ENCODE peak calls at places on chromosomes 12 and 14, in ten cellular contexts. One of them, this sample, is unnamed.

GRCh38 chr12:108551556-108551955 is 9.4 kb downstream of the SART3 start:
- DNase-seq in GM12878: no peak
- DNase-seq in tibial nerve: no peak
- DNase-seq in upper lobe of left lung: no peak
- DNase-seq in K562: no peak
- DNase-seq in stomach: no peak
- DNase-seq in ovary: no peak
- DNase-seq in sigmoid colon: no peak
- DNase-seq in H1: no peak
- DNase-seq in HepG2: no peak
- DNase-seq in this sample: no peak

GRCh38 chr14:95365401-95365800 is 45.7 kb upstream of the CLMN start:
- DNase-seq in sigmoid colon: no peak
- DNase-seq in upper lobe of left lung: no peak
- DNase-seq in K562: no peak
- DNase-seq in GM12878: no peak
- DNase-seq in tibial nerve: no peak
- DNase-seq in HepG2: no peak
- DNase-seq in ovary: no peak
- DNase-seq in stomach: no peak
- DNase-seq in H1: no peak
- DNase-seq in this sample: no peak

GRCh38 chr14:23172096-23172495 is 11.4 kb downstream of the SLC7A8 start:
- DNase-seq in ovary: no peak
- DNase-seq in HepG2: no peak
- DNase-seq in sigmoid colon: no peak
- DNase-seq in tibial nerve: no peak
- DNase-seq in GM12878: no peak
- DNase-seq in stomach: no peak
- DNase-seq in upper lobe of left lung: no peak
- DNase-seq in H1: no peak
- DNase-seq in K562: no peak
- DNase-seq in this sample: no peak

GRCh38 chr12:110957652-110958051 is 37.3 kb upstream of the MYL2 start:
- DNase-seq in ovary: no peak
- DNase-seq in GM12878: no peak
- DNase-seq in stomach: no peak
- DNase-seq in H1: no peak
- DNase-seq in HepG2: no peak
- DNase-seq in sigmoid colon: no peak
- DNase-seq in upper lobe of left lung: no peak
- DNase-seq in tibial nerve: no peak
- DNase-seq in K562: peak; percentile 41
- DNase-seq in this sample: no peak

GRCh38 chr12:130115646-130116045 is 46.6 kb upstream of the FZD10 start:
- DNase-seq in H1: no peak
- DNase-seq in stomach: no peak
- DNase-seq in sigmoid colon: no peak
- DNase-seq in upper lobe of left lung: no peak
- DNase-seq in HepG2: no peak
- DNase-seq in ovary: no peak
- DNase-seq in K562: no peak
- DNase-seq in GM12878: no peak
- DNase-seq in tibial nerve: no peak
- DNase-seq in this sample: no peak

GRCh38 chr12:56137853-56138571 is 9.9 kb downstream of the ESYT1 start:
- DNase-seq in stomach: no peak
- DNase-seq in upper lobe of left lung: no peak
- DNase-seq in H1: no peak
- DNase-seq in tibial nerve: no peak
- DNase-seq in K562: no peak
- DNase-seq in HepG2: no peak
- DNase-seq in sigmoid colon: no peak
- DNase-seq in GM12878: no peak
- DNase-seq in ovary: no peak
- DNase-seq in this sample: no peak

GRCh38 chr14:105475916-105476845 is 1.6 kb downstream of the CRIP2 start:
- DNase-seq in HepG2: peak; percentile 57
- DNase-seq in upper lobe of left lung: peak; percentile 60
- DNase-seq in tibial nerve: no peak
- DNase-seq in H1: no peak
- DNase-seq in sigmoid colon: no peak
- DNase-seq in stomach: peak; percentile 73
- DNase-seq in K562: no peak
- DNase-seq in ovary: peak; percentile 37
- DNase-seq in GM12878: no peak
- DNase-seq in this sample: no peak

GRCh38 chr12:31220633-31221565 is 105.1 kb downstream of the SINHCAF start:
- DNase-seq in ovary: no peak
- DNase-seq in upper lobe of left lung: no peak
- DNase-seq in H1: no peak
- DNase-seq in tibial nerve: no peak
- DNase-seq in K562: no peak
- DNase-seq in stomach: no peak
- DNase-seq in HepG2: no peak
- DNase-seq in sigmoid colon: no peak
- DNase-seq in GM12878: no peak
- DNase-seq in this sample: no peak

GRCh38 chr14:52918486-52918885 is 32.4 kb downstream of the FERMT2 start:
- DNase-seq in HepG2: no peak
- DNase-seq in upper lobe of left lung: no peak
- DNase-seq in GM12878: peak; percentile 62
- DNase-seq in tibial nerve: no peak
- DNase-seq in ovary: no peak
- DNase-seq in sigmoid colon: no peak
- DNase-seq in H1: no peak
- DNase-seq in K562: no peak
- DNase-seq in stomach: no peak
- DNase-seq in this sample: no peak

DNA sequence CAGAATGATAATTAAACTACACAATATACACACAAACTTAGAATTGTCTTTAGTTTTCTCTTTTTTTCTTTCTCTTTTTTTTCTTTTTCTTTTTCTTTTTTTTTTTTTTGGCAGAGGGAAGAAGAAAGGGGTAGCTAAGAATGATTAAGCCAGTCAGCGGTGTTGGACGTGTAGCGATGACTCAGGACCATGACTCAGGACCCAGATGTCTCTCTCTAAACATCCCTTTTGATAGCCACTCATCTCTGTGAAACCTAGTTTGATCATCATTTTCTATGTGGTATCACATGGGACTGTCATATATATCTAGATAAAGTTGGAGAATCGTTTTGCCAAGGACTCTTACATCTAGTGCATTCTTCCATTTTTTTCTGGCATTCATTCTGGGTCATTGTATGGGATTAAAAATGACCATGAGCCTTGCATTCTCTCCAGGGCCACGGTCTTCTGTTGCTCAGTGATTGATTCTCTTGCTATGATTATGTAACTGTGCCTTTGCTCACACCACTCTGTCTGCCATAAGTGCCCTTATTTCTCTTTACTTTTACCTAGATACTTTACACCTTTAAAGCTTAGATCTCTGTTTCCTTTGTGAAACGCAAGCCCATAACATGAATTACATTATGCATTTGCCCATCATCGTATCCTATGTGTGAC is 26.6 kb upstream of the NRXN3 start:
- DNase-seq in sigmoid colon: no peak
- DNase-seq in HepG2: no peak
- DNase-seq in ovary: no peak
- DNase-seq in H1: no peak
- DNase-seq in stomach: no peak
- DNase-seq in K562: peak; percentile 17
- DNase-seq in GM12878: no peak
- DNase-seq in upper lobe of left lung: no peak
- DNase-seq in tibial nerve: no peak
- DNase-seq in this sample: no peak
- TF ChIP-seq EP300 in sigmoid colon: no peak
- TF ChIP-seq EP300 in HepG2: no peak
- TF ChIP-seq EP300 in ovary: no peak
- TF ChIP-seq EP300 in H1: no peak
- TF ChIP-seq EP300 in stomach: no peak
- TF ChIP-seq EP300 in K562: no peak
- TF ChIP-seq EP300 in GM12878: no peak
- TF ChIP-seq EP300 in upper lobe of left lung: no peak
- TF ChIP-seq EP300 in tibial nerve: no peak
- TF ChIP-seq EP300 in this sample: no peak

GRCh38 chr12:113942209-113942608 is 23.9 kb downstream of the RBM19 start:
- DNase-seq in HepG2: no peak
- DNase-seq in K562: no peak
- DNase-seq in H1: no peak
- DNase-seq in tibial nerve: no peak
- DNase-seq in GM12878: no peak
- DNase-seq in ovary: no peak
- DNase-seq in upper lobe of left lung: no peak
- DNase-seq in sigmoid colon: no peak
- DNase-seq in stomach: no peak
- DNase-seq in this sample: no peak

GRCh38 chr12:113948151-113948914 is 17.8 kb downstream of the RBM19 start:
- DNase-seq in upper lobe of left lung: no peak
- DNase-seq in stomach: no peak
- DNase-seq in tibial nerve: no peak
- DNase-seq in HepG2: no peak
- DNase-seq in H1: no peak
- DNase-seq in sigmoid colon: no peak
- DNase-seq in K562: no peak
- DNase-seq in ovary: no peak
- DNase-seq in GM12878: no peak
- DNase-seq in this sample: no peak

GRCh38 chr12:113946175-113946574 is 19.9 kb downstream of the RBM19 start:
- DNase-seq in H1: no peak
- DNase-seq in ovary: no peak
- DNase-seq in stomach: no peak
- DNase-seq in K562: no peak
- DNase-seq in tibial nerve: no peak
- DNase-seq in HepG2: no peak
- DNase-seq in sigmoid colon: no peak
- DNase-seq in GM12878: no peak
- DNase-seq in upper lobe of left lung: no peak
- DNase-seq in this sample: no peak

GRCh38 chr12:113949321-113950305 is 16.5 kb downstream of the RBM19 start:
- DNase-seq in ovary: no peak
- DNase-seq in K562: no peak
- DNase-seq in upper lobe of left lung: no peak
- DNase-seq in tibial nerve: no peak
- DNase-seq in sigmoid colon: no peak
- DNase-seq in stomach: no peak
- DNase-seq in GM12878: no peak
- DNase-seq in HepG2: no peak
- DNase-seq in H1: no peak
- DNase-seq in this sample: no peak

GRCh38 chr12:113945174-113946173 is 20.7 kb downstream of the RBM19 start:
- DNase-seq in K562: no peak
- DNase-seq in HepG2: no peak
- DNase-seq in tibial nerve: no peak
- DNase-seq in GM12878: no peak
- DNase-seq in upper lobe of left lung: no peak
- DNase-seq in stomach: no peak
- DNase-seq in sigmoid colon: no peak
- DNase-seq in ovary: no peak
- DNase-seq in H1: no peak
- DNase-seq in this sample: no peak
- H3K36me3 ChIP-seq in K562: peaks cover 91% of the 10 kb centered on the region
- H3K36me3 ChIP-seq in HepG2: peaks cover 47% of the 10 kb centered on the region
- H3K36me3 ChIP-seq in tibial nerve: peaks cover 100% of the 10 kb centered on the region
- H3K36me3 ChIP-seq in GM12878: peaks cover 25% of the 10 kb centered on the region
- H3K36me3 ChIP-seq in upper lobe of left lung: peaks cover 6% of the 10 kb centered on the region
- H3K36me3 ChIP-seq in stomach: peaks cover 100% of the 10 kb centered on the region
- H3K36me3 ChIP-seq in sigmoid colon: peaks cover 77% of the 10 kb centered on the region
- H3K36me3 ChIP-seq in ovary: no peaks in the 10 kb centered on the region
- H3K36me3 ChIP-seq in H1: peaks cover 73% of the 10 kb centered on the region
- H3K36me3 ChIP-seq in this sample: peaks cover 18% of the 10 kb centered on the region

GRCh38 chr12:49292729-49293055 is 2.3 kb upstream of the PRPH start:
- DNase-seq in H1: no peak
- DNase-seq in sigmoid colon: peak; percentile 44
- DNase-seq in K562: no peak
- DNase-seq in stomach: peak; percentile 30
- DNase-seq in tibial nerve: no peak
- DNase-seq in HepG2: no peak
- DNase-seq in GM12878: no peak
- DNase-seq in upper lobe of left lung: no peak
- DNase-seq in ovary: no peak
- DNase-seq in this sample: no peak

GRCh38 chr12:49284672-49285071 is 10.3 kb upstream of the PRPH start:
- DNase-seq in GM12878: no peak
- DNase-seq in tibial nerve: no peak
- DNase-seq in stomach: no peak
- DNase-seq in K562: no peak
- DNase-seq in ovary: no peak
- DNase-seq in upper lobe of left lung: no peak
- DNase-seq in H1: no peak
- DNase-seq in sigmoid colon: no peak
- DNase-seq in HepG2: no peak
- DNase-seq in this sample: no peak

GRCh38 chr12:49288922-49289555 is 5.9 kb upstream of the PRPH start:
- DNase-seq in tibial nerve: no peak
- DNase-seq in sigmoid colon: peak; percentile 50
- DNase-seq in HepG2: no peak
- DNase-seq in K562: no peak
- DNase-seq in stomach: no peak
- DNase-seq in upper lobe of left lung: no peak
- DNase-seq in ovary: no peak
- DNase-seq in GM12878: no peak
- DNase-seq in H1: no peak
- DNase-seq in this sample: no peak

GRCh38 chr12:49287876-49288275 is 7.1 kb upstream of the PRPH start:
- DNase-seq in K562: no peak
- DNase-seq in ovary: no peak
- DNase-seq in upper lobe of left lung: no peak
- DNase-seq in tibial nerve: no peak
- DNase-seq in HepG2: no peak
- DNase-seq in sigmoid colon: peak; percentile 53
- DNase-seq in stomach: no peak
- DNase-seq in GM12878: no peak
- DNase-seq in H1: no peak
- DNase-seq in this sample: no peak

GRCh38 chr12:49288412-49288853 is 6.5 kb upstream of the PRPH start:
- DNase-seq in GM12878: peak; percentile 19
- DNase-seq in tibial nerve: peak; percentile 47
- DNase-seq in ovary: no peak
- DNase-seq in stomach: peak; percentile 58
- DNase-seq in sigmoid colon: peak; percentile 68
- DNase-seq in HepG2: peak; percentile 34
- DNase-seq in K562: peak; percentile 77
- DNase-seq in upper lobe of left lung: peak; percentile 56
- DNase-seq in H1: peak; percentile 82
- DNase-seq in this sample: peak; percentile 58
- TF ChIP-seq EP300 in GM12878: no peak
- TF ChIP-seq EP300 in tibial nerve: no peak
- TF ChIP-seq EP300 in ovary: no peak
- TF ChIP-seq EP300 in stomach: no peak
- TF ChIP-seq EP300 in sigmoid colon: no peak
- TF ChIP-seq EP300 in HepG2: no peak
- TF ChIP-seq EP300 in K562: no peak
- TF ChIP-seq EP300 in upper lobe of left lung: no peak
- TF ChIP-seq EP300 in H1: no peak
- TF ChIP-seq EP300 in this sample: no peak

DNA sequence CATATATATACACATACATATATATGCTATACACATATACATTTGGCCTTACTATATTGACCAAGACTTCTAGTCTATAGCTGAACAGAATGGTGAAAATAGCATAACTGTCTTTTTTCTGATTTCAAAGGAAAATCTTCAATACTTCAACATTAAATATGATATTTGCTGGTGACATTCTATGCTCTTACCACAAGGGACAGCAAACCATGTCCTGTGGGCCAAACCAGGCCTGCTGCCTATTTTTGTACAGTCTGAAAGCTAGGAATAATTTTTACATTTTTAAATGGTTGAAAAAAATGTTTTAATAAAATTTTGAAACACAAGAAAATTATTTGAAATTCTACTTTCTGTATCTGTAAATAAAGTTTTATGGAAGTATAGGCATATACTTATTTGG is 63.6 kb downstream of the EML5 start:
- DNase-seq in H1: no peak
- DNase-seq in HepG2: no peak
- DNase-seq in upper lobe of left lung: no peak
- DNase-seq in K562: no peak
- DNase-seq in sigmoid colon: no peak
- DNase-seq in stomach: no peak
- DNase-seq in GM12878: no peak
- DNase-seq in ovary: no peak
- DNase-seq in tibial nerve: no peak
- DNase-seq in this sample: no peak
- H3K36me3 ChIP-seq in H1: no peaks in the 10 kb centered on the region
- H3K36me3 ChIP-seq in HepG2: no peaks in the 10 kb centered on the region
- H3K36me3 ChIP-seq in upper lobe of left lung: no peaks in the 10 kb centered on the region
- H3K36me3 ChIP-seq in K562: no peaks in the 10 kb centered on the region
- H3K36me3 ChIP-seq in sigmoid colon: no peaks in the 10 kb centered on the region
- H3K36me3 ChIP-seq in stomach: no peaks in the 10 kb centered on the region
- H3K36me3 ChIP-seq in GM12878: no peaks in the 10 kb centered on the region
- H3K36me3 ChIP-seq in ovary: no peaks in the 10 kb centered on the region
- H3K36me3 ChIP-seq in tibial nerve: no peaks in the 10 kb centered on the region
- H3K36me3 ChIP-seq in this sample: no peaks in the 10 kb centered on the region